ENCODE peak calls at places on chromosomes 13 and 19, in five cellular contexts. K is fibroblast of pulmonary artery, J is lung, B is endothelial cell of umbilical vein, G is brain microvascular endothelial cell. U is an unnamed sample.

GRCh38 chr19:51096473-51097165 is 11.6 kb downstream of the CTU1 start:
- DNase-seq in K (peak), J (no peak), B (no peak), G (no peak), U (no peak)

GRCh38 chr19:49042177-49042576 is 1.5 kb upstream of the CGB5 start:
- DNase-seq in K (no peak), J (no peak), B (no peak), G (peak), U (no peak)

GRCh38 chr19:33393286-33394005 is 19.9 kb downstream of the CEBPG start:
- DNase-seq in K (no peak), J (no peak), B (no peak), G (no peak), U (no peak)

GRCh38 chr13:114078501-114079451 is 53.6 kb downstream of the RASA3 start:
- DNase-seq in K (peak), J (no peak), B (no peak), G (peak), U (peak)

GRCh38 chr13:90445179-90445578 is 902.3 kb upstream of the MIR17HG start:
- DNase-seq in K (peak), J (no peak), B (peak), G (peak), U (peak)

GRCh38 chr19:35509018-35509652 is 4.3 kb downstream of the DMKN start:
- DNase-seq in K (no peak), J (peak), B (no peak), G (no peak), U (no peak)

GRCh38 chr13:110615322-110616102 is at the start of gene NAXD:
- DNase-seq in K (peak), J (peak), B (peak), G (peak), U (peak)

GRCh38 chr19:53132231-53132991 is at the start of gene ZNF415:
- DNase-seq in K (peak), J (peak), B (peak), G (peak), U (peak)

GRCh38 chr19:34308381-34309367 is 54.3 kb downstream of the GARRE1 start:
- DNase-seq in K (peak), J (no peak), B (no peak), G (no peak), U (no peak)

GRCh38 chr13:95083758-95084157 is 217.5 kb downstream of the ABCC4 start:
- DNase-seq in K (peak), J (no peak), B (peak), G (peak), U (peak)

GRCh38 chr13:30409911-30410704 is 12.2 kb upstream of the UBE2L5 start:
- DNase-seq in K (peak), J (no peak), B (no peak), G (peak), U (peak)

GRCh38 chr13:66558511-66558910 is 671.6 kb downstream of the PCDH9 start:
- DNase-seq in K (no peak), J (no peak), B (no peak), G (no peak), U (no peak)

GRCh38 chr13:90015565-90016507 is 1331.7 kb upstream of the MIR17HG start:
- DNase-seq in K (peak), J (no peak), B (no peak), G (no peak), U (no peak)

GRCh38 chr19:15450528-15450890 is 753 bp upstream of the WIZ start:
- DNase-seq in K (no peak), J (no peak), B (no peak), G (no peak), U (no peak)
- H3K4me3 ChIP-seq in K (no peak), J (no peak), B (no peak), G (no peak), U (no peak)

DNA sequence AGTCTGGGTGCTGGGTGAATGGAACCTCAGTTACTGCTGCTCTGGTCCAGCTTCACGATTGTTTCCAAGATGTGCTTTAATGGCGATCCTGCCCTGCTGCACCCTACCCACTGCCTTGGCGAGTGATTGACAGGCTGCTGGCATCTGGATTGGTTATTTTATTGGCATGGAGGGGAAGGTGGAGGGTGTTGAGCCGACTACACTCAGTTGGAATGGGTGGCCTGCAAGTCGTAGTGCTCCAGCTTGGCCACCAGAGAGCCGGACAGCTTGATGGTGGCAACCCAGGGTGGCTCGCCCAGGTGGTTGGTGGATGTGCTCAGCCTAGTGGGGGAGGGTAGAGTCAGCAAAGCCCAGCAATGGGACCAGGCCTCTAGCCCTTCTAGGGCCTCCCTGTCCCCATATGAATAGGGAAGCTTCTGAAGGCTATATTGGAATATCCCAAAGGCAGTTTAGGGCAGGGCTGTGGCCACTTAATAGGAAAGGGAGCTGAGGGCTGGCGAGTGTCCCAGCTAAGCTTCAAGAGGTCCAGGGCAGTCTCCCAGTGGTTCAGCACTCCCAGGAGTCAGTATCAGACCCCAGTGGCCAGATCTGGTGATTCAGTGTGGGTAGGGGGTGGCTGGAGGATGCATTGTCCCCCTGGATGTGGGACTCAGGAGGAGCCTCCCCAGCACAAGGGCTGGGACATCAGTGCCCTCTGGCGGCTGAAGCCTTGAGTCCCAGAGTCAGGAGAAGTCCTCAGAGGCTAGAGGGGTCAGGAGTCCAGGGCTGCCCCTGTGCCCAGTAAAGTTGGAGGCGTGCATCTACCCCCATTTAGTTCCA is 3.4 kb downstream of the GGN start:
- DNase-seq in K (no peak), J (no peak), B (no peak), G (no peak), U (no peak)
- TF ChIP-seq CTCF in K (peak), J (no peak), B (peak), G (peak), U (peak)

GRCh38 chr19:37412700-37413099 is 41.8 kb downstream of the ZNF527 start:
- DNase-seq in K (no peak), J (no peak), B (no peak), G (no peak), U (no peak)
- H3K4me3 ChIP-seq in K (no peak), J (no peak), B (no peak), G (no peak), U (no peak)

GRCh38 chr19:13574933-13575332 is 68.7 kb upstream of the CACNA1A start:
- DNase-seq in K (no peak), J (no peak), B (no peak), G (no peak), U (peak)
- TF ChIP-seq CTCF in K (peak), J (no peak), B (peak), G (peak), U (peak)

DNA sequence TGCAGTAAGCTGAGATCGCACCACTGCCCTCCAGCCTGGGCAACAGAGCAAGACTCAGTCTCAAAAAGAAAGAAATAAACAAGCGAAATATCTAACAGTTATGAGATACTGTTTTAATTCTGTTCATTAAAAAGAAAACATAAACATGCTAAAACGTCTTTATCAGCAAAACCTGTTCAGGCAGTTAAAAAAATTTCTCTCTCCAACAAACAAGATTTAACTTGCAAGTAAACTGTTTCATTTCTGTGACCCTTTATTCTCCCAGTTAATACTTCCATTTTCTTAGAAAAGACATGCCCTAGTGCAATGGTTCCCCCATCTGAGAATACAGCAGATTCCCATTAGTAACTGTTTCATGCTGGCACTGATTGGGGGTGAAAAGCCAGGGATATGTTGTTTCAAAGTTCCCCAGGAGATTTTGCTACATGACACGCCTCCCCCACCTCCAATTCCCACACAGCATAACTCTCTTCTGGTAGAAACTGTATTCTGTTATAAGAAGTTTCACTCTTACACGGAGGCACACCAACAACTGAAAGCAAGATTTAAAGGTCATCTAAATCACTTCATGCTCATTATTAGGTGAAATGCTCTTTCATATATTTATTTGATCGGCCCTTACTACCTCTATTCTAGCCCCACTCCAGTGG is 24.4 kb downstream of the ELF1 start:
- DNase-seq in K (no peak), J (no peak), B (no peak), G (no peak), U (no peak)
- H3K4me3 ChIP-seq in K (no peak), J (no peak), B (no peak), G (no peak), U (no peak)

GRCh38 chr13:106533940-106534843 is 1.3 kb downstream of the EFNB2 start:
- DNase-seq in K (peak), J (peak), B (peak), G (peak), U (peak)

GRCh38 chr13:106534844-106535551 is 464 bp downstream of the EFNB2 start:
- DNase-seq in K (peak), J (no peak), B (peak), G (no peak), U (no peak)

GRCh38 chr13:106537521-106537920 is 2.1 kb upstream of the EFNB2 start:
- DNase-seq in K (no peak), J (no peak), B (peak), G (no peak), U (no peak)

GRCh38 chr13:106536244-106537034 is 977 bp upstream of the EFNB2 start:
- DNase-seq in K (peak), J (peak), B (peak), G (peak), U (peak)

GRCh38 chr13:106535552-106536243 is at the start of gene EFNB2:
- DNase-seq in K (peak), J (peak), B (peak), G (peak), U (peak)
- TF ChIP-seq CTCF in K (no peak), J (no peak), B (no peak), G (peak), U (no peak)

DNA sequence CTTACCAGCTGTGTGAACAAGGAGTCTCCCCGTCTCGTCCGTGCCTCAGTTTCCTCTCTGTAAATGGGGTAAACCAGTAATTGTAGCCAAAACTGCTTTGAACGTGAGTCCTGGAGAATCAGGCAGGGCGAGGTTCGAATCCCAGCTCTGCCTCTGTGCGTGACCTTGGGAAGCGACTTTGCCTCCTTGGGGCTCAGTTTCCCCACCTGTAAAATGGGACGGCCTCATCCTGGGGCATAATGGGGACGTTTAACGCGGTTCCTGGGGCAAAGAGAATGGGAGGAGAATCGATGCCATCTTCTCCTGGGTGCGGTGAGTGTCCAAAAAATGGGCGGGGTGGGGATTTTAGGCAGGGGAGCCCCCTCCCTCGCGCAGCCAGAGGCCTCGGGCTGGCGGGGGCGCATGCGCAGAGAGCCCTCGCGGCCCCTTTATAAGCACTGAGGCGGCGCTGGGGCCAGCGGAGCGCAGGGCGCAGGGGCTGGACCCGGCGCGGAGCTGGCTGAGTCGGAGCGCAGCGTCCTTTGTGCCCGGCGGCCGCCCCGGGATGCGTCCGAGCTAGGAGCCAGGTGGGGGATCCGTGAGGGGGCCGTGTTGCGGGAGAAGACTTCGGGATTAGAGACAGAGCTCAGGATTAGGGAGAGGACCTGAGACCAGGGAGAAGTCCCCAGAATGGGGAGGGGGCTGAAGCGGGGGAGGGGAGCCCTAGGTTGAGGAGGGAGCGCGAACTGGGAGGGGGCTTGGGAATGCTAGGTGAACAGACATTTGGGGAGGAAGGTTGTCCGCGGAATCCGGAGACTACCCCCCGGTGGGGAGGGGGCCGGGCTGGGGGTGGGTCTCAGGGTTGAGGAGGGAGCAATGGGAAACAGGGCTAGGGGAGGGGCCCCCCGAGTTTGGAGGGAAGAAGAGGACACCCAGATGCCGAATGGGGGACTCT is at the start of gene NCAN:
- DNase-seq in K (no peak), J (no peak), B (no peak), G (no peak), U (no peak)
- H3K4me3 ChIP-seq in K (no peak), J (no peak), B (no peak), G (no peak), U (no peak)

U was measured in foreskin fibroblast.